ENCODE peak calls at places on chromosome 20, in nine cellular contexts. One of them, this sample, is unnamed.

GRCh38 chr20:10665791-10666190 is 8.0 kb downstream of the JAG1 start:
- DNase-seq in mucosa of descending colon: no peak
- DNase-seq in retinal pigment epithelial cell: no peak
- DNase-seq in endothelial cell of umbilical vein: no peak
- DNase-seq in lung: no peak
- DNase-seq in heart right ventricle: no peak
- DNase-seq in brain microvascular endothelial cell: no peak
- DNase-seq in NT2/D1: no peak
- DNase-seq in tibial artery: peak
- DNase-seq in this sample: no peak

GRCh38 chr20:52201395-52201794 is 9.8 kb upstream of the ZFP64 start:
- DNase-seq in NT2/D1: no peak
- DNase-seq in lung: no peak
- DNase-seq in heart right ventricle: no peak
- DNase-seq in endothelial cell of umbilical vein: no peak
- DNase-seq in mucosa of descending colon: no peak
- DNase-seq in tibial artery: no peak
- DNase-seq in retinal pigment epithelial cell: no peak
- DNase-seq in brain microvascular endothelial cell: no peak
- DNase-seq in this sample: no peak

GRCh38 chr20:33499347-33499746 is 9.5 kb downstream of the CBFA2T2 start:
- DNase-seq in lung: no peak
- DNase-seq in endothelial cell of umbilical vein: no peak
- DNase-seq in NT2/D1: no peak
- DNase-seq in heart right ventricle: no peak
- DNase-seq in mucosa of descending colon: no peak
- DNase-seq in tibial artery: no peak
- DNase-seq in brain microvascular endothelial cell: no peak
- DNase-seq in retinal pigment epithelial cell: no peak
- DNase-seq in this sample: no peak

GRCh38 chr20:43670423-43670822 is 3.5 kb downstream of the MYBL2 start:
- DNase-seq in mucosa of descending colon: no peak
- DNase-seq in tibial artery: no peak
- DNase-seq in NT2/D1: no peak
- DNase-seq in endothelial cell of umbilical vein: no peak
- DNase-seq in lung: no peak
- DNase-seq in brain microvascular endothelial cell: no peak
- DNase-seq in retinal pigment epithelial cell: no peak
- DNase-seq in heart right ventricle: no peak
- DNase-seq in this sample: no peak

GRCh38 chr20:54382419-54382818 is 93.0 kb upstream of the DOK5 start:
- DNase-seq in tibial artery: no peak
- DNase-seq in retinal pigment epithelial cell: no peak
- DNase-seq in lung: no peak
- DNase-seq in heart right ventricle: no peak
- DNase-seq in endothelial cell of umbilical vein: no peak
- DNase-seq in mucosa of descending colon: no peak
- DNase-seq in brain microvascular endothelial cell: no peak
- DNase-seq in NT2/D1: no peak
- DNase-seq in this sample: no peak

GRCh38 chr20:53934421-53935352 is 135.7 kb downstream of the BCAS1 start:
- DNase-seq in mucosa of descending colon: no peak
- DNase-seq in endothelial cell of umbilical vein: peak
- DNase-seq in retinal pigment epithelial cell: no peak
- DNase-seq in tibial artery: peak
- DNase-seq in NT2/D1: no peak
- DNase-seq in lung: no peak
- DNase-seq in heart right ventricle: no peak
- DNase-seq in brain microvascular endothelial cell: peak
- DNase-seq in this sample: no peak

GRCh38 chr20:25077610-25078169 is 4.3 kb downstream of the VSX1 start:
- DNase-seq in tibial artery: peak
- DNase-seq in NT2/D1: no peak
- DNase-seq in lung: no peak
- DNase-seq in heart right ventricle: peak
- DNase-seq in mucosa of descending colon: no peak
- DNase-seq in brain microvascular endothelial cell: no peak
- DNase-seq in endothelial cell of umbilical vein: no peak
- DNase-seq in retinal pigment epithelial cell: no peak
- DNase-seq in this sample: no peak

GRCh38 chr20:5212897-5213296 is 86.1 kb downstream of the CDS2 start:
- DNase-seq in tibial artery: no peak
- DNase-seq in mucosa of descending colon: no peak
- DNase-seq in heart right ventricle: no peak
- DNase-seq in retinal pigment epithelial cell: no peak
- DNase-seq in NT2/D1: no peak
- DNase-seq in brain microvascular endothelial cell: no peak
- DNase-seq in lung: no peak
- DNase-seq in endothelial cell of umbilical vein: no peak
- DNase-seq in this sample: no peak

GRCh38 chr20:38165089-38165965 is at the start of gene TGM2:
- DNase-seq in lung: peak
- DNase-seq in brain microvascular endothelial cell: peak
- DNase-seq in heart right ventricle: peak
- DNase-seq in retinal pigment epithelial cell: peak
- DNase-seq in endothelial cell of umbilical vein: peak
- DNase-seq in tibial artery: peak
- DNase-seq in mucosa of descending colon: peak
- DNase-seq in NT2/D1: no peak
- DNase-seq in this sample: no peak

DNA sequence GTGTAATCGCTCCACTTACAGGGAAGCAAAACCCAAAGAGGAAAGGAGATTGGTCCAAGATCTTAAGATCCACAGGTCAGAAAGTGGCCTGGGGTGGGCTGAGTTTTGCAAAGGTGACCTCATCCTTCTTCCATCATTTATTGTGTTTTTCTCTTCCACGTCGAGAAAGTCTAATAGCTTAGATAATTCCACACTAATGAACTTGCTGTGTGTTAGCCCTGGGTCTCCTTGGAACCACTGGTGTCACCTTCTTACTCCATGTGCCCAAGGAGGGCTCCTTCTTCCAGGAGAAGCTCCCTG is 1.7 kb downstream of the SLC13A3 start:
- DNase-seq in lung: no peak
- DNase-seq in tibial artery: no peak
- DNase-seq in NT2/D1: no peak
- DNase-seq in endothelial cell of umbilical vein: no peak
- DNase-seq in brain microvascular endothelial cell: no peak
- DNase-seq in retinal pigment epithelial cell: no peak
- DNase-seq in heart right ventricle: no peak
- DNase-seq in mucosa of descending colon: no peak
- DNase-seq in this sample: no peak
- H3K4me3 ChIP-seq in lung: no peak
- H3K4me3 ChIP-seq in tibial artery: no peak
- H3K4me3 ChIP-seq in NT2/D1: no peak
- H3K4me3 ChIP-seq in endothelial cell of umbilical vein: no peak
- H3K4me3 ChIP-seq in brain microvascular endothelial cell: no peak
- H3K4me3 ChIP-seq in retinal pigment epithelial cell: no peak
- H3K4me3 ChIP-seq in heart right ventricle: no peak
- H3K4me3 ChIP-seq in mucosa of descending colon: no peak
- H3K4me3 ChIP-seq in this sample: no peak

GRCh38 chr20:48826064-48826463 is 1.7 kb downstream of the PREX1 start:
- DNase-seq in lung: no peak
- DNase-seq in heart right ventricle: no peak
- DNase-seq in mucosa of descending colon: no peak
- DNase-seq in tibial artery: peak
- DNase-seq in brain microvascular endothelial cell: no peak
- DNase-seq in retinal pigment epithelial cell: no peak
- DNase-seq in endothelial cell of umbilical vein: no peak
- DNase-seq in NT2/D1: peak
- DNase-seq in this sample: no peak
- H3K4me3 ChIP-seq in lung: peak
- H3K4me3 ChIP-seq in heart right ventricle: peak
- H3K4me3 ChIP-seq in mucosa of descending colon: no peak
- H3K4me3 ChIP-seq in tibial artery: peak
- H3K4me3 ChIP-seq in brain microvascular endothelial cell: peak
- H3K4me3 ChIP-seq in retinal pigment epithelial cell: no peak
- H3K4me3 ChIP-seq in endothelial cell of umbilical vein: peak
- H3K4me3 ChIP-seq in NT2/D1: peak
- H3K4me3 ChIP-seq in this sample: no peak

DNA sequence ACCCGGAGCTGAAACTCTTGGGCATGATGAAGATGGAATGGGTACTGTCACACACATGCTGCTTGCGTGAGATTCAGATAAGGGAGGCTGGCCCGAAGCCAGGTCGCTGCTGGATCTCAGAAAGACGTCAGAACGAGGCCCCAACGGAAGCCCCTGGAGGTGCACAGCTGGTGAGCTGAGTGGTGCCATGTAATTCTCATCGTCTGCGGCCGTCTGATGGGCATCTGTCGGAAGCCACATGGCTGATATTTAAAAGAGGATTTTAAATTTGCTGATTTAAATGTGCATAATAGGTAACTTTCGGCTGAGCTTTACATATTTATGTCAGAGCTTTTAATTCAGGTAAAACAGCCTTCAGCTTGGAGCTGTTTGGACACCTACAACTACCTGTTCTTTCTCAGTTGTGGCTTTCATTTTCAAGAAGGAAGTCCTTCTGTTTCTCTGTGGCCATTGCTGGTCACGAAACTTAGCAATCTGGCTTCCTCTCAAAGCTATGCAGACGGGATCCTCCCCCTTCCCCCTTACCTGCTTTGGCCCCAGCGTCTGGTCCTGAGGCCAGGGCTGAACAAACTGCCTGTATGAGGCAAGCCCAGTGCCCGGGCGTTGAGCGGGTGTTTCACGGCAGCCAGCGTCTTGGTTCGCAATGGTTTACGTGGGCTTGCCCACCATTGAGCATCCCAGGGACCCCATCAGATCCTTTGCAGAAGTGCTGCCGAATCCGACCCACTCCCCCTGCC is 9.2 kb downstream of the SLCO4A1 start:
- DNase-seq in brain microvascular endothelial cell: peak
- DNase-seq in NT2/D1: no peak
- DNase-seq in tibial artery: peak
- DNase-seq in mucosa of descending colon: peak
- DNase-seq in lung: peak
- DNase-seq in retinal pigment epithelial cell: no peak
- DNase-seq in heart right ventricle: peak
- DNase-seq in endothelial cell of umbilical vein: no peak
- DNase-seq in this sample: no peak
- H3K4me3 ChIP-seq in brain microvascular endothelial cell: no peak
- H3K4me3 ChIP-seq in NT2/D1: no peak
- H3K4me3 ChIP-seq in tibial artery: peak
- H3K4me3 ChIP-seq in mucosa of descending colon: no peak
- H3K4me3 ChIP-seq in lung: no peak
- H3K4me3 ChIP-seq in retinal pigment epithelial cell: no peak
- H3K4me3 ChIP-seq in heart right ventricle: peak
- H3K4me3 ChIP-seq in endothelial cell of umbilical vein: no peak
- H3K4me3 ChIP-seq in this sample: no peak

GRCh38 chr20:49483706-49484101 is 1.2 kb upstream of the KCNB1 start:
- DNase-seq in heart right ventricle: no peak
- DNase-seq in retinal pigment epithelial cell: no peak
- DNase-seq in brain microvascular endothelial cell: no peak
- DNase-seq in mucosa of descending colon: no peak
- DNase-seq in NT2/D1: no peak
- DNase-seq in tibial artery: no peak
- DNase-seq in endothelial cell of umbilical vein: no peak
- DNase-seq in lung: no peak
- DNase-seq in this sample: no peak
- H3K4me3 ChIP-seq in heart right ventricle: peak
- H3K4me3 ChIP-seq in retinal pigment epithelial cell: no peak
- H3K4me3 ChIP-seq in brain microvascular endothelial cell: no peak
- H3K4me3 ChIP-seq in mucosa of descending colon: no peak
- H3K4me3 ChIP-seq in NT2/D1: peak
- H3K4me3 ChIP-seq in tibial artery: peak
- H3K4me3 ChIP-seq in endothelial cell of umbilical vein: no peak
- H3K4me3 ChIP-seq in lung: no peak
- H3K4me3 ChIP-seq in this sample: peak

GRCh38 chr20:20201124-20201523 is 148.8 kb downstream of the CFAP61 start:
- DNase-seq in tibial artery: no peak
- DNase-seq in heart right ventricle: no peak
- DNase-seq in lung: no peak
- DNase-seq in retinal pigment epithelial cell: no peak
- DNase-seq in mucosa of descending colon: no peak
- DNase-seq in brain microvascular endothelial cell: no peak
- DNase-seq in NT2/D1: no peak
- DNase-seq in endothelial cell of umbilical vein: no peak
- DNase-seq in this sample: no peak

GRCh38 chr20:20196610-20197009 is 144.3 kb downstream of the CFAP61 start:
- DNase-seq in lung: no peak
- DNase-seq in tibial artery: no peak
- DNase-seq in brain microvascular endothelial cell: no peak
- DNase-seq in retinal pigment epithelial cell: no peak
- DNase-seq in endothelial cell of umbilical vein: no peak
- DNase-seq in mucosa of descending colon: no peak
- DNase-seq in NT2/D1: no peak
- DNase-seq in heart right ventricle: no peak
- DNase-seq in this sample: no peak

GRCh38 chr20:20199338-20200160 is 147.2 kb downstream of the CFAP61 start:
- DNase-seq in mucosa of descending colon: no peak
- DNase-seq in tibial artery: no peak
- DNase-seq in lung: no peak
- DNase-seq in endothelial cell of umbilical vein: no peak
- DNase-seq in NT2/D1: no peak
- DNase-seq in brain microvascular endothelial cell: no peak
- DNase-seq in retinal pigment epithelial cell: no peak
- DNase-seq in heart right ventricle: no peak
- DNase-seq in this sample: no peak

GRCh38 chr20:20195011-20195705 is 142.8 kb downstream of the CFAP61 start:
- DNase-seq in endothelial cell of umbilical vein: no peak
- DNase-seq in tibial artery: no peak
- DNase-seq in heart right ventricle: peak
- DNase-seq in mucosa of descending colon: no peak
- DNase-seq in NT2/D1: no peak
- DNase-seq in lung: no peak
- DNase-seq in brain microvascular endothelial cell: no peak
- DNase-seq in retinal pigment epithelial cell: no peak
- DNase-seq in this sample: no peak

GRCh38 chr20:20198011-20198410 is 145.7 kb downstream of the CFAP61 start:
- DNase-seq in mucosa of descending colon: no peak
- DNase-seq in retinal pigment epithelial cell: no peak
- DNase-seq in endothelial cell of umbilical vein: peak
- DNase-seq in heart right ventricle: no peak
- DNase-seq in NT2/D1: no peak
- DNase-seq in lung: no peak
- DNase-seq in brain microvascular endothelial cell: no peak
- DNase-seq in tibial artery: no peak
- DNase-seq in this sample: no peak
- H3K4me3 ChIP-seq in mucosa of descending colon: no peak
- H3K4me3 ChIP-seq in retinal pigment epithelial cell: no peak
- H3K4me3 ChIP-seq in endothelial cell of umbilical vein: no peak
- H3K4me3 ChIP-seq in heart right ventricle: no peak
- H3K4me3 ChIP-seq in NT2/D1: no peak
- H3K4me3 ChIP-seq in lung: no peak
- H3K4me3 ChIP-seq in brain microvascular endothelial cell: no peak
- H3K4me3 ChIP-seq in tibial artery: no peak
- H3K4me3 ChIP-seq in this sample: no peak

GRCh38 chr20:50338479-50339195 is 148.0 kb downstream of the CEBPB start:
- DNase-seq in endothelial cell of umbilical vein: no peak
- DNase-seq in NT2/D1: peak
- DNase-seq in tibial artery: no peak
- DNase-seq in brain microvascular endothelial cell: no peak
- DNase-seq in lung: no peak
- DNase-seq in mucosa of descending colon: no peak
- DNase-seq in retinal pigment epithelial cell: no peak
- DNase-seq in heart right ventricle: no peak
- DNase-seq in this sample: no peak
- H3K4me3 ChIP-seq in endothelial cell of umbilical vein: no peak
- H3K4me3 ChIP-seq in NT2/D1: no peak
- H3K4me3 ChIP-seq in tibial artery: no peak
- H3K4me3 ChIP-seq in brain microvascular endothelial cell: no peak
- H3K4me3 ChIP-seq in lung: no peak
- H3K4me3 ChIP-seq in mucosa of descending colon: no peak
- H3K4me3 ChIP-seq in retinal pigment epithelial cell: no peak
- H3K4me3 ChIP-seq in heart right ventricle: no peak
- H3K4me3 ChIP-seq in this sample: no peak